ENCODE peak calls at places on chromosome 4, in ten cellular contexts. A is breast epithelium, J is HFF-Myc, C is fibroblast of the aortic adventitia, V is spleen, X is GM12878, N is epithelial cell of esophagus, B is LNCaP clone FGC, U is SK-N-SH, Q is adrenal gland. D is an unnamed sample.

GRCh38 chr4:76300012-76300411 is 6.5 kb upstream of the STBD1 start:
- DNase-seq in N (no peak), Q (no peak), V (peak), X (no peak), B (no peak), U (no peak), C (no peak), J (no peak), A (no peak), D (no peak)

GRCh38 chr4:13918110-13918509 is 290.6 kb upstream of the BOD1L1 start:
- DNase-seq in J (peak), C (peak), B (no peak), U (no peak), A (no peak), V (no peak), Q (peak), X (no peak), N (peak), D (peak)

GRCh38 chr4:22508376-22508775 is 7.5 kb downstream of the ADGRA3 start:
- DNase-seq in J (no peak), C (peak), U (no peak), A (no peak), V (no peak), X (no peak), N (no peak), Q (no peak), B (no peak), D (no peak)

GRCh38 chr4:169251291-169252235 is 19.2 kb downstream of the SH3RF1 start:
- DNase-seq in N (peak), X (no peak), C (no peak), J (no peak), Q (no peak), V (no peak), A (no peak), B (no peak), U (no peak), D (no peak)

GRCh38 chr4:173014113-173014558 is 154.5 kb upstream of the GALNT7 start:
- DNase-seq in A (no peak), Q (peak), C (peak), V (no peak), J (no peak), B (no peak), N (peak), U (peak), X (no peak), D (no peak)

GRCh38 chr4:76420901-76421581 is at the start of gene CCDC158:
- DNase-seq in J (no peak), C (no peak), V (peak), U (peak), X (no peak), A (no peak), N (peak), Q (peak), B (no peak), D (no peak)

GRCh38 chr4:185591679-185592141 is 56.4 kb upstream of the PDLIM3 start:
- DNase-seq in B (peak), Q (peak), J (no peak), C (peak), A (no peak), U (no peak), X (no peak), N (peak), V (no peak), D (peak)

GRCh38 chr4:3283916-3284315 is 8.9 kb upstream of the RGS12 start:
- DNase-seq in V (no peak), N (no peak), U (no peak), J (no peak), X (no peak), C (no peak), B (no peak), A (peak), Q (no peak), D (no peak)

GRCh38 chr4:24805566-24805965 is 10.2 kb downstream of the SOD3 start:
- DNase-seq in V (no peak), C (no peak), B (peak), A (no peak), U (no peak), Q (no peak), X (no peak), J (no peak), N (no peak), D (no peak)

GRCh38 chr4:38610844-38611550 is 53.0 kb upstream of the KLF3 start:
- DNase-seq in Q (peak), A (no peak), U (no peak), N (no peak), J (no peak), B (no peak), X (no peak), C (no peak), V (no peak), D (no peak)

DNA sequence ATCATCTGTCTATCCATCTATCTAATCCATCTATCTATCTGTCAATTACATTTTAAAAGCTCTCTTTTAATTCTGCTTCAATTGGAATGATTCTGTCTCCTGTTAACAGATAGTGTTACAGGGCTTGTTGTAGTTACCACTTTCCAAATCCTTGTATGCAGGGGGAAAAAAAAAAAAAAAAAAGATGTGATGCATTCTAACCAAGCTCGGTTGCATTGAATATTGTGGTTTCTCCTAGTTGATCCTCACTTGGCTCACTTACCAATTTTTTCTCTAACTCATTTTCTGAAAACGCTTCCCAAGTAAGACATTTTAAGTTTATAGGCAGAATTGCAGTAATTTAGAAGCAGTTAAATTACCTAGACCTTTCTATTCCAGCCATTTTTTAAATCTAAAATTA is 327.8 kb upstream of the PITX2 start:
- DNase-seq in B (no peak), A (no peak), J (no peak), C (no peak), N (no peak), V (no peak), X (no peak), Q (no peak), U (no peak), D (peak)
- TF ChIP-seq CTCF in B (no peak), A (no peak), J (no peak), C (no peak), N (no peak), V (no peak), X (no peak), Q (no peak), U (no peak), D (no peak)

DNA sequence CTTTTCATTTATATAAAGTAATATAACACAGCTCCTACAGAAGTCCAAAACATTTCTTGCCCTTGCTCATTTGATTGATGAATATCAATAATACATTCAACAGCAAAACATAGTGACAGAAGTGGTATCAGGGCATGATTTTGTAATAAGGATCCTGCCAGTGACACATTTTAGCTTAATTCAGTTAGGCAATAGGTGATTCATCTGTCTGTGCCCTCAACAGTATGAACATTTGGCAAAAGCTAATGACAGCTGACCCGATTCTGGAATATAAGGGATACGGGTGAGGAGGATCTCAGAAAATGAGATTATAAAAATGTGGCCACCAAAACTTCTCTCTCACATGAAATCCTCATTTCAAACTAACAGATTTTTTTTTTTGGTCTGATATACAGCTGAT is 294.0 kb downstream of the CAMK2D start:
- DNase-seq in U (no peak), B (no peak), Q (peak), X (no peak), J (no peak), N (peak), A (no peak), C (peak), V (no peak), D (peak)
- H3K4me3 ChIP-seq in U (no peak), B (no peak), Q (peak), X (no peak), J (no peak), N (peak), A (no peak), C (no peak), V (no peak), D (peak)

GRCh38 chr4:92270908-92271307 is 32.9 kb upstream of the GRID2 start:
- DNase-seq in A (no peak), Q (no peak), V (no peak), C (no peak), U (peak), B (no peak), X (no peak), J (no peak), N (peak), D (no peak)
- TF ChIP-seq CTCF in A (no peak), Q (no peak), V (no peak), C (no peak), U (peak), B (no peak), X (no peak), J (no peak), N (peak), D (no peak)

GRCh38 chr4:4642201-4643025 is 100.6 kb upstream of the STX18 start:
- DNase-seq in X (no peak), U (no peak), A (no peak), Q (no peak), N (no peak), J (no peak), C (no peak), B (no peak), V (no peak), D (no peak)
- H3K4me3 ChIP-seq in X (no peak), U (no peak), A (no peak), Q (no peak), N (no peak), J (no peak), C (no peak), B (no peak), V (no peak), D (no peak)

DNA sequence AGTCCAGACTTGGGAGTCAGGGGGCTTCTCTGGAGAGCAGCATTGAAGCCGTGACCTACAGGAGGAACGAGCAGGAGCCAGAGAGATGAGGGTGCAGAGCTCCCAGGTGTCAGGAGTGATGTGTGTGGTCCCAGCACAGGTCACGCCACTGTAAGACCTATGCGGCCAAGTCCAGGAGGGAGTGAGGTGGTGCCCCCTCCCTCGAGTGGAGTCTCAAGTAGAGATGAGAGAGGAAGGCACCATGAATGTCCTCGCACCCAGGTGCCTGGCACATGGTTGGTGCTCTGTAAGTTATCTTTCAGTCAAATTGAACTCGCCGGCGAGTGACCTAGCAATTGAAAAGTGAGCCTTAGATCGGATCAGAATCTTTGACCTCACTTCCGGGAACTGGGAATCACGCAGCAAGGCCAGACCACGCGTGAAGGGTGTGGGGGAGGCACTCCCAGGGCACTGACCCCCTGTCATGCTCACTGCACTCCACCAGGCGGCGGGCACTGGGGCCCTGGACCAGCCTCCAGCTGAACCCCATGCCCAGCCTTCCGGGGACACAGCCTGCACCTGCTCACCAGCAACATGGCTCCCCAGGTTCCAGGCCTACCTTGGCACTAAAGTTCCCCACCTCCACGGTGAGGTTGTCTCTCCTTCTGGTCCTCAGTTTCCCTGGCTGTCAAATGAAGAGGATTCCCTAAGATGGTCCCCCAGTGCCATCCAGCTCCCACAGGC is 127.4 kb downstream of the HMX1 start:
- DNase-seq in C (no peak), V (peak), A (peak), U (peak), N (no peak), X (no peak), B (no peak), J (no peak), Q (no peak), D (no peak)
- TF ChIP-seq CTCF in C (no peak), V (no peak), A (no peak), U (no peak), N (no peak), X (no peak), B (no peak), J (no peak), Q (no peak), D (no peak)

GRCh38 chr4:39635023-39635422 is 3.6 kb downstream of the SMIM14 start:
- DNase-seq in C (peak), N (peak), B (peak), X (no peak), J (no peak), Q (no peak), U (no peak), A (no peak), V (no peak), D (no peak)
- H3K4me3 ChIP-seq in C (no peak), N (no peak), B (no peak), X (peak), J (no peak), Q (no peak), U (no peak), A (no peak), V (no peak), D (no peak)

GRCh38 chr4:149645790-149646189 is 169.9 kb downstream of the IQCM start:
- DNase-seq in B (no peak), J (no peak), N (peak), A (no peak), U (no peak), Q (no peak), C (no peak), V (no peak), X (no peak), D (no peak)
- TF ChIP-seq CTCF in B (peak), J (no peak), N (peak), A (no peak), U (no peak), Q (no peak), C (no peak), V (no peak), X (no peak), D (no peak)

GRCh38 chr4:158162637-158163036 is 10.2 kb downstream of the GASK1B start:
- DNase-seq in B (no peak), A (no peak), V (no peak), X (no peak), Q (no peak), N (peak), C (peak), J (no peak), U (no peak), D (no peak)

GRCh38 chr4:158163941-158164665 is 8.7 kb downstream of the GASK1B start:
- DNase-seq in C (no peak), Q (peak), N (peak), V (no peak), B (no peak), A (no peak), U (no peak), J (no peak), X (no peak), D (no peak)

GRCh38 chr4:158161561-158162354 is 11.1 kb downstream of the GASK1B start:
- DNase-seq in C (peak), U (no peak), N (peak), X (no peak), B (no peak), Q (peak), A (no peak), V (no peak), J (no peak), D (peak)

GRCh38 chr4:158166701-158167100 is 6.1 kb downstream of the GASK1B start:
- DNase-seq in V (no peak), Q (no peak), C (peak), B (no peak), J (no peak), N (no peak), U (no peak), A (no peak), X (no peak), D (no peak)

GRCh38 chr4:158164849-158165248 is 8.0 kb downstream of the GASK1B start:
- DNase-seq in N (no peak), C (peak), A (no peak), X (no peak), J (no peak), B (no peak), U (no peak), Q (no peak), V (no peak), D (no peak)
- H3K4me3 ChIP-seq in N (no peak), C (no peak), A (no peak), X (no peak), J (no peak), B (no peak), U (no peak), Q (peak), V (no peak), D (no peak)

GRCh38 chr4:10171055-10171454 is 54.5 kb upstream of the WDR1 start:
- DNase-seq in N (peak), A (no peak), U (no peak), C (no peak), J (no peak), V (no peak), B (no peak), X (no peak), Q (no peak), D (peak)

GRCh38 chr4:10175626-10176025 is 59.0 kb upstream of the WDR1 start:
- DNase-seq in U (no peak), B (no peak), A (no peak), N (no peak), X (no peak), C (no peak), Q (no peak), V (no peak), J (no peak), D (peak)

GRCh38 chr4:10172278-10173038 is 55.9 kb upstream of the WDR1 start:
- DNase-seq in V (no peak), U (no peak), Q (no peak), X (no peak), A (no peak), N (no peak), J (no peak), B (no peak), C (no peak), D (no peak)

GRCh38 chr4:10173754-10174749 is 57.5 kb upstream of the WDR1 start:
- DNase-seq in J (no peak), U (no peak), N (peak), X (no peak), A (no peak), B (peak), Q (peak), V (no peak), C (peak), D (no peak)

DNA sequence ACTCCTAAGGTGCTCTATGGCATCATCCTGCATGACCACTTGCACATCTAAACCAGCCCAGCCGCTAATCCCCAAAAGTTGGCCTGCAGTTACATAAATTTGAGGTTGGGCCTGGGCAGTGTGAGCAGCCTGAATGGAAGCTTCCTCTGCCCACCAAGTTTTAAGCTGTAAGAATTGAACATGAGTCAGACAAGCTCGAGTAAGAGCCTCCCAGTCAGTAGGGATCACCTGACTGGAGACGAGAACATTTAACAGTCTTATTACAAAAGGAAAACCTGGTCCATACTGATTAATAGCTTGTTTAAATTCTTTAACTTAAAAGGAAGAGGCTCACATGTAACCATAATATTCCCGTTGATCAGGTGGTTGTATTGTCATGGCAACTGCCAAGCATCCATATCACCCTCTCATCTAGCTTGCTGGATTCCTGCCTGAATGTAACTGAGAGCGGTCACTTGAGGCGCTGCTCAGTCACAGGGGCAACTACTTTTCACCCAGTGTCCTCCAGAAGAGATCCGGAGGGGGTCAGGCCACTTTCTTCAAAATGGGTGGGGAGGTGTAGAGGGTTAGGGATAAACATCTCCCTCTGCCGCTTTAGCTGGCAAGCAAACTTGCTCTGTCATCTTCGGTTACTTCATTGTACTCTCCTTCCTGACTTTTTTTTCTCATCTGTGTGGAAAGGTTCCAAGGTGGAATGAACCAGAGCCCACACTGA is 56.6 kb upstream of the WDR1 start:
- DNase-seq in C (peak), B (no peak), V (no peak), U (no peak), J (no peak), A (no peak), X (no peak), Q (no peak), N (peak), D (peak)
- TF ChIP-seq CTCF in C (peak), B (peak), V (no peak), U (peak), J (no peak), A (peak), X (no peak), Q (no peak), N (peak), D (peak)

DNA sequence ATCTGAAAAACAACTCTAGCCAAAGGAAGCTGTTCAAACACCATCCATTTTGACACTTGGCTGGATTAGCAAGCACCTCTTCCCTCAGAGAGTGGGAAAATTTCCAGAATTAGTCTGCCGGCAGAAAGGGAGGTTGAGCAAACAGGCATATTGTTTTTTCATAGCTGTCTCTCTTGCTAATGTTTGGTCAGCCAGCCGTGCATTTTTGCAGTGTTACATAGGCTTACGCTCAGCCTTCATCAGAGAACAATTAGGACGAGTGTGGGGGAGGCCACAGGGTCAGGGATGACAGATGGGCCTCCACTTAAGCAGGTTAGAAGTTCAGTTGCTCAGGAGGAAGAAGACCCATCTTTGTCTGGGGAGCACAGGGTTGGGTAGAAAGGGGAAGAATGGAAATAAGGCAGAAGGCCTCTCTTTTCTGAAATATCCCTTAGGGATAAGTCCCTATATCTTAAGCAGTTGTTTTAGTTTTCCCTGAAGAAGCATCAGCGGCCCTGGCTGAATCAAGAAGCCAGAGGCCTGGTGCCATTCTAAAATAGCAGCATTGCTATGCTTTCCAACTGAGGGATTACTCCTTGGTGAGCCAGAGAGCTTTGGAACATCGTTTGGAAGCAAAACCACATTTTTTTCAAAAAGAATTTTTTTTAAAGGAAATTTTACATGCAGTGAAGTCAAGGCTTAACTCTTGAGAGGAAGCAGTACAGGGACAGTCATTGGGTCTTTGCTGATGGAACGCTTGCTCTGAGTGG is 118.7 kb downstream of the SMIM20 start:
- DNase-seq in J (no peak), A (no peak), V (no peak), U (no peak), Q (no peak), X (no peak), B (no peak), C (peak), N (peak), D (peak)
- H3K4me3 ChIP-seq in J (no peak), A (no peak), V (no peak), U (no peak), Q (no peak), X (no peak), B (no peak), C (no peak), N (no peak), D (no peak)